ENCODE peak calls at places on chromosome 12, in six cellular contexts. One of them, this sample, is unnamed.

GRCh38 chr12:27861428-27862167 is 81.6 kb upstream of the MANSC4 start:
- DNase-seq in heart right ventricle: peak; percentile 27
- DNase-seq in neural progenitor cell: no peak
- DNase-seq in mammary epithelial cell: peak; percentile 7
- DNase-seq in CD4-positive, CD25-positive, alpha-beta regulatory T cell: peak; percentile 48
- DNase-seq in adrenal gland: no peak
- DNase-seq in this sample: no peak

GRCh38 chr12:67431436-67432049 is 162.4 kb downstream of the CAND1 start:
- DNase-seq in mammary epithelial cell: peak; percentile 32
- DNase-seq in adrenal gland: no peak
- DNase-seq in neural progenitor cell: no peak
- DNase-seq in heart right ventricle: no peak
- DNase-seq in CD4-positive, CD25-positive, alpha-beta regulatory T cell: no peak
- DNase-seq in this sample: no peak

GRCh38 chr12:26493656-26494055 is 298.3 kb downstream of the SSPN start:
- DNase-seq in CD4-positive, CD25-positive, alpha-beta regulatory T cell: no peak
- DNase-seq in mammary epithelial cell: peak; percentile 68
- DNase-seq in neural progenitor cell: no peak
- DNase-seq in adrenal gland: no peak
- DNase-seq in heart right ventricle: no peak
- DNase-seq in this sample: peak; percentile 80

GRCh38 chr12:71636704-71637115 is 26.9 kb downstream of the ZFC3H1 start:
- DNase-seq in neural progenitor cell: peak; percentile 91
- DNase-seq in adrenal gland: no peak
- DNase-seq in CD4-positive, CD25-positive, alpha-beta regulatory T cell: peak; percentile 70
- DNase-seq in mammary epithelial cell: peak; percentile 46
- DNase-seq in heart right ventricle: no peak
- DNase-seq in this sample: no peak

GRCh38 chr12:47547077-47547476 is 158.8 kb downstream of the RPAP3 start:
- DNase-seq in heart right ventricle: no peak
- DNase-seq in mammary epithelial cell: peak; percentile 24
- DNase-seq in neural progenitor cell: peak; percentile 16
- DNase-seq in adrenal gland: no peak
- DNase-seq in CD4-positive, CD25-positive, alpha-beta regulatory T cell: no peak
- DNase-seq in this sample: peak; percentile 20

GRCh38 chr12:18363321-18363720 is 102.0 kb downstream of the PIK3C2G start:
- DNase-seq in neural progenitor cell: peak; percentile 33
- DNase-seq in heart right ventricle: no peak
- DNase-seq in mammary epithelial cell: no peak
- DNase-seq in CD4-positive, CD25-positive, alpha-beta regulatory T cell: no peak
- DNase-seq in adrenal gland: no peak
- DNase-seq in this sample: no peak

GRCh38 chr12:6957741-6958608 is 6.8 kb downstream of the PTPN6 start:
- DNase-seq in heart right ventricle: no peak
- DNase-seq in neural progenitor cell: no peak
- DNase-seq in adrenal gland: no peak
- DNase-seq in CD4-positive, CD25-positive, alpha-beta regulatory T cell: no peak
- DNase-seq in mammary epithelial cell: no peak
- DNase-seq in this sample: no peak

GRCh38 chr12:21369141-21369980 is 3.3 kb upstream of the IAPP start:
- DNase-seq in heart right ventricle: no peak
- DNase-seq in adrenal gland: no peak
- DNase-seq in CD4-positive, CD25-positive, alpha-beta regulatory T cell: peak; percentile 0
- DNase-seq in neural progenitor cell: no peak
- DNase-seq in mammary epithelial cell: no peak
- DNase-seq in this sample: no peak

GRCh38 chr12:1217191-1217949 is 226.3 kb downstream of the ERC1 start:
- DNase-seq in heart right ventricle: no peak
- DNase-seq in mammary epithelial cell: peak; percentile 90
- DNase-seq in neural progenitor cell: peak; percentile 50
- DNase-seq in CD4-positive, CD25-positive, alpha-beta regulatory T cell: no peak
- DNase-seq in adrenal gland: no peak
- DNase-seq in this sample: peak; percentile 80

GRCh38 chr12:1837541-1838206 is 17.3 kb downstream of the LRTM2 start:
- DNase-seq in mammary epithelial cell: no peak
- DNase-seq in neural progenitor cell: no peak
- DNase-seq in heart right ventricle: no peak
- DNase-seq in adrenal gland: no peak
- DNase-seq in CD4-positive, CD25-positive, alpha-beta regulatory T cell: no peak
- DNase-seq in this sample: no peak

GRCh38 chr12:124489220-124489619 is 78.2 kb downstream of the NCOR2 start:
- DNase-seq in mammary epithelial cell: no peak
- DNase-seq in neural progenitor cell: no peak
- DNase-seq in heart right ventricle: no peak
- DNase-seq in adrenal gland: no peak
- DNase-seq in CD4-positive, CD25-positive, alpha-beta regulatory T cell: no peak
- DNase-seq in this sample: no peak

GRCh38 chr12:113129664-113130456 is 5.7 kb downstream of the RASAL1 start:
- DNase-seq in neural progenitor cell: no peak
- DNase-seq in adrenal gland: no peak
- DNase-seq in heart right ventricle: no peak
- DNase-seq in CD4-positive, CD25-positive, alpha-beta regulatory T cell: no peak
- DNase-seq in mammary epithelial cell: no peak
- DNase-seq in this sample: no peak

GRCh38 chr12:53399896-53400295 is 19.9 kb downstream of the SP1 start:
- DNase-seq in mammary epithelial cell: peak; percentile 5
- DNase-seq in adrenal gland: peak; percentile 41
- DNase-seq in heart right ventricle: no peak
- DNase-seq in neural progenitor cell: no peak
- DNase-seq in CD4-positive, CD25-positive, alpha-beta regulatory T cell: no peak
- DNase-seq in this sample: no peak

GRCh38 chr12:108313609-108314331 is 25.3 kb downstream of the CMKLR1 start:
- DNase-seq in neural progenitor cell: no peak
- DNase-seq in CD4-positive, CD25-positive, alpha-beta regulatory T cell: peak; percentile 70
- DNase-seq in heart right ventricle: peak; percentile 40
- DNase-seq in adrenal gland: peak; percentile 72
- DNase-seq in mammary epithelial cell: no peak
- DNase-seq in this sample: no peak

GRCh38 chr12:68400231-68400829 is 68.2 kb upstream of the MDM1 start:
- DNase-seq in CD4-positive, CD25-positive, alpha-beta regulatory T cell: no peak
- DNase-seq in mammary epithelial cell: no peak
- DNase-seq in heart right ventricle: no peak
- DNase-seq in neural progenitor cell: no peak
- DNase-seq in adrenal gland: no peak
- DNase-seq in this sample: no peak

GRCh38 chr12:18700254-18700653 is 37.6 kb downstream of the PLCZ1 start:
- DNase-seq in mammary epithelial cell: no peak
- DNase-seq in adrenal gland: peak; percentile 61
- DNase-seq in heart right ventricle: no peak
- DNase-seq in CD4-positive, CD25-positive, alpha-beta regulatory T cell: no peak
- DNase-seq in neural progenitor cell: no peak
- DNase-seq in this sample: peak; percentile 76

GRCh38 chr12:11719678-11720099 is 70.2 kb downstream of the ETV6 start:
- DNase-seq in heart right ventricle: peak; percentile 31
- DNase-seq in mammary epithelial cell: peak; percentile 89
- DNase-seq in neural progenitor cell: no peak
- DNase-seq in adrenal gland: peak; percentile 88
- DNase-seq in CD4-positive, CD25-positive, alpha-beta regulatory T cell: no peak
- DNase-seq in this sample: peak; percentile 63

GRCh38 chr12:94282675-94283074 is 134.3 kb downstream of the PLXNC1 start:
- DNase-seq in adrenal gland: no peak
- DNase-seq in mammary epithelial cell: no peak
- DNase-seq in neural progenitor cell: no peak
- DNase-seq in CD4-positive, CD25-positive, alpha-beta regulatory T cell: peak; percentile 75
- DNase-seq in heart right ventricle: no peak
- DNase-seq in this sample: no peak

GRCh38 chr12:89906824-89907223 is 198.2 kb upstream of the ATP2B1 start:
- DNase-seq in mammary epithelial cell: no peak
- DNase-seq in CD4-positive, CD25-positive, alpha-beta regulatory T cell: no peak
- DNase-seq in adrenal gland: no peak
- DNase-seq in neural progenitor cell: no peak
- DNase-seq in heart right ventricle: no peak
- DNase-seq in this sample: no peak

GRCh38 chr12:50112456-50113218 is 601 bp downstream of the COX14 start:
- DNase-seq in mammary epithelial cell: no peak
- DNase-seq in CD4-positive, CD25-positive, alpha-beta regulatory T cell: no peak
- DNase-seq in neural progenitor cell: peak; percentile 86
- DNase-seq in adrenal gland: peak; percentile 80
- DNase-seq in heart right ventricle: no peak
- DNase-seq in this sample: no peak

GRCh38 chr12:118137148-118137678 is 1.3 kb downstream of the PEBP1 start:
- DNase-seq in adrenal gland: no peak
- DNase-seq in heart right ventricle: no peak
- DNase-seq in mammary epithelial cell: no peak
- DNase-seq in CD4-positive, CD25-positive, alpha-beta regulatory T cell: no peak
- DNase-seq in neural progenitor cell: no peak
- DNase-seq in this sample: no peak

GRCh38 chr12:100234591-100235304 is 32.1 kb downstream of the DEPDC4 start:
- DNase-seq in neural progenitor cell: peak; percentile 31
- DNase-seq in mammary epithelial cell: no peak
- DNase-seq in heart right ventricle: no peak
- DNase-seq in CD4-positive, CD25-positive, alpha-beta regulatory T cell: peak; percentile 46
- DNase-seq in adrenal gland: no peak
- DNase-seq in this sample: peak; percentile 24

GRCh38 chr12:120240495-120240833 is 25.1 kb downstream of the PXN start:
- DNase-seq in heart right ventricle: no peak
- DNase-seq in neural progenitor cell: no peak
- DNase-seq in adrenal gland: no peak
- DNase-seq in mammary epithelial cell: no peak
- DNase-seq in CD4-positive, CD25-positive, alpha-beta regulatory T cell: no peak
- DNase-seq in this sample: no peak

GRCh38 chr12:117854339-117855012 is 114.3 kb downstream of the KSR2 start:
- DNase-seq in neural progenitor cell: peak; percentile 81
- DNase-seq in mammary epithelial cell: peak; percentile 28
- DNase-seq in heart right ventricle: no peak
- DNase-seq in CD4-positive, CD25-positive, alpha-beta regulatory T cell: peak; percentile 46
- DNase-seq in adrenal gland: peak; percentile 70
- DNase-seq in this sample: no peak

GRCh38 chr12:61138381-61138759 is 1121.8 kb upstream of the USP15 start:
- DNase-seq in CD4-positive, CD25-positive, alpha-beta regulatory T cell: no peak
- DNase-seq in neural progenitor cell: no peak
- DNase-seq in adrenal gland: no peak
- DNase-seq in heart right ventricle: no peak
- DNase-seq in mammary epithelial cell: no peak
- DNase-seq in this sample: no peak

GRCh38 chr12:104578453-104578852 is 121.7 kb downstream of the CHST11 start:
- DNase-seq in CD4-positive, CD25-positive, alpha-beta regulatory T cell: no peak
- DNase-seq in neural progenitor cell: peak; percentile 11
- DNase-seq in heart right ventricle: no peak
- DNase-seq in adrenal gland: peak; percentile 77
- DNase-seq in mammary epithelial cell: peak; percentile 29
- DNase-seq in this sample: peak; percentile 22

DNA sequence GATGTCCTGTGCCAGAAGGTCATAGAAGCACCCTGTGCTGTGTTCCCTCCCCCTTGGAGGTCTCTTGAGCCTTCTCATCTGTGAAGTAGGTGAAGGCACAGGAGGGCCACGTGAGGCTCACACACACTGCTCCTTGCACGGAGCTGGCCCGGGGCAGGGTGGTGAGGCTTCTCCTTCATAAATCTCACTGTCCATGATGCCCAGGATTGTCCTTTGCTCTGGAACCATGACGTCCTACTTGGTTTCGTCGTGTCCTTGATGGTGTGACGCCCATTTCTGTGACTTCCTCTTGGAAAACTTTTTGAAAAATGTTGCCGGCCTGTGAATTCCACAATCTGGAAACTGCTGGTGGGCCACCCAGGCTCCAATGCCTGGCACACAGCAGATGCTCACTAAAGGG is 34.4 kb downstream of the SH2B3 start:
- DNase-seq in heart right ventricle: no peak
- DNase-seq in CD4-positive, CD25-positive, alpha-beta regulatory T cell: no peak
- DNase-seq in adrenal gland: no peak
- DNase-seq in mammary epithelial cell: no peak
- DNase-seq in neural progenitor cell: no peak
- DNase-seq in this sample: no peak
- H3K4me1 ChIP-seq in heart right ventricle: peaks cover 99% of the 10 kb centered on the region
- H3K4me1 ChIP-seq in CD4-positive, CD25-positive, alpha-beta regulatory T cell: peaks cover 60% of the 10 kb centered on the region
- H3K4me1 ChIP-seq in adrenal gland: peaks cover 74% of the 10 kb centered on the region
- H3K4me1 ChIP-seq in mammary epithelial cell: peaks cover 58% of the 10 kb centered on the region
- H3K4me1 ChIP-seq in neural progenitor cell: no peaks in the 10 kb centered on the region
- H3K4me1 ChIP-seq in this sample: peaks cover 11% of the 10 kb centered on the region

GRCh38 chr12:110546339-110546738 is 36.8 kb downstream of the PPTC7 start:
- DNase-seq in adrenal gland: no peak
- DNase-seq in heart right ventricle: no peak
- DNase-seq in CD4-positive, CD25-positive, alpha-beta regulatory T cell: no peak
- DNase-seq in mammary epithelial cell: peak; percentile 92
- DNase-seq in neural progenitor cell: no peak
- DNase-seq in this sample: peak; percentile 90

GRCh38 chr12:110540048-110540447 is 37.9 kb downstream of the RAD9B start:
- DNase-seq in CD4-positive, CD25-positive, alpha-beta regulatory T cell: no peak
- DNase-seq in mammary epithelial cell: no peak
- DNase-seq in adrenal gland: no peak
- DNase-seq in neural progenitor cell: no peak
- DNase-seq in heart right ventricle: no peak
- DNase-seq in this sample: no peak

GRCh38 chr12:110545812-110546211 is 37.3 kb downstream of the PPTC7 start:
- DNase-seq in CD4-positive, CD25-positive, alpha-beta regulatory T cell: no peak
- DNase-seq in adrenal gland: no peak
- DNase-seq in heart right ventricle: no peak
- DNase-seq in neural progenitor cell: no peak
- DNase-seq in mammary epithelial cell: no peak
- DNase-seq in this sample: no peak

GRCh38 chr12:110543965-110544364 is 39.2 kb downstream of the PPTC7 start:
- DNase-seq in neural progenitor cell: no peak
- DNase-seq in CD4-positive, CD25-positive, alpha-beta regulatory T cell: no peak
- DNase-seq in heart right ventricle: no peak
- DNase-seq in adrenal gland: no peak
- DNase-seq in mammary epithelial cell: no peak
- DNase-seq in this sample: no peak

GRCh38 chr12:110543252-110543959 is 39.7 kb downstream of the PPTC7 start:
- DNase-seq in heart right ventricle: peak; percentile 71
- DNase-seq in adrenal gland: peak; percentile 98
- DNase-seq in CD4-positive, CD25-positive, alpha-beta regulatory T cell: no peak
- DNase-seq in mammary epithelial cell: peak; percentile 98
- DNase-seq in neural progenitor cell: no peak
- DNase-seq in this sample: peak; percentile 94
- H3K4me1 ChIP-seq in heart right ventricle: peaks cover 67% of the 10 kb centered on the region
- H3K4me1 ChIP-seq in adrenal gland: peaks cover 44% of the 10 kb centered on the region
- H3K4me1 ChIP-seq in CD4-positive, CD25-positive, alpha-beta regulatory T cell: no peaks in the 10 kb centered on the region
- H3K4me1 ChIP-seq in mammary epithelial cell: peaks cover 52% of the 10 kb centered on the region
- H3K4me1 ChIP-seq in neural progenitor cell: peaks cover 7% of the 10 kb centered on the region
- H3K4me1 ChIP-seq in this sample: peaks cover 59% of the 10 kb centered on the region

DNA sequence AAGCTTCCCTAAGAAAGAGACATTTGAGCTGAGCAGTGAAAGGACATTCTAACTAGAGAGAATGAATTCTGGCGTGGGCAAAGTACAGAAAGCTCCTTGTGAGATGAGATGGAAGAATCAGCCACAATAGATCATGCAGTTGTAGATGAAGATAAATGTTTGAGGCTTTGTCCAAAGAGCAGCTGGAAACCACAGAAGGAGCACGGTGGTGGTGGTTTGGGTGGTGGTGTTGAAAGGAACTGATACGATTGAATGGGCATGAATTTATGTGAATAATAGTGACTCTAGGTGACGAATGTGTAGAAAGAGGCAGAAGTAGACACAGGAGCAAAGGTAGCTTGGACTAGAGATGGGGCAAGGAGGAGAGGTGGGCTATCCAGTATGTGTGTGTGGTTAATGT is 260.5 kb upstream of the TMTC1 start:
- DNase-seq in mammary epithelial cell: no peak
- DNase-seq in CD4-positive, CD25-positive, alpha-beta regulatory T cell: no peak
- DNase-seq in heart right ventricle: no peak
- DNase-seq in adrenal gland: no peak
- DNase-seq in neural progenitor cell: no peak
- DNase-seq in this sample: no peak
- H3K4me1 ChIP-seq in mammary epithelial cell: peaks cover 2% of the 10 kb centered on the region
- H3K4me1 ChIP-seq in CD4-positive, CD25-positive, alpha-beta regulatory T cell: no peaks in the 10 kb centered on the region
- H3K4me1 ChIP-seq in heart right ventricle: no peaks in the 10 kb centered on the region
- H3K4me1 ChIP-seq in adrenal gland: no peaks in the 10 kb centered on the region
- H3K4me1 ChIP-seq in neural progenitor cell: peaks cover 8% of the 10 kb centered on the region
- H3K4me1 ChIP-seq in this sample: peaks cover 14% of the 10 kb centered on the region

GRCh38 chr12:96108321-96108720 is 72.9 kb upstream of the LTA4H start:
- DNase-seq in CD4-positive, CD25-positive, alpha-beta regulatory T cell: peak; percentile 88
- DNase-seq in adrenal gland: peak; percentile 67
- DNase-seq in heart right ventricle: peak; percentile 40
- DNase-seq in neural progenitor cell: no peak
- DNase-seq in mammary epithelial cell: no peak
- DNase-seq in this sample: no peak
- H3K4me1 ChIP-seq in CD4-positive, CD25-positive, alpha-beta regulatory T cell: peaks cover 12% of the 10 kb centered on the region
- H3K4me1 ChIP-seq in adrenal gland: no peaks in the 10 kb centered on the region
- H3K4me1 ChIP-seq in heart right ventricle: peaks cover 41% of the 10 kb centered on the region
- H3K4me1 ChIP-seq in neural progenitor cell: no peaks in the 10 kb centered on the region
- H3K4me1 ChIP-seq in mammary epithelial cell: peaks cover 4% of the 10 kb centered on the region
- H3K4me1 ChIP-seq in this sample: no peaks in the 10 kb centered on the region

This sample was measured in foreskin keratinocyte.